ENCODE peak calls at places on chromosomes 12 and 14, in five cellular contexts. One of them, this sample, is unnamed.

GRCh38 chr14:81062816-81063215 is 107.4 kb downstream of the TSHR start:
- DNase-seq in astrocyte of the cerebellum: no peak
- DNase-seq in heart right ventricle: no peak
- DNase-seq in uterus: no peak
- DNase-seq in fibroblast of pulmonary artery: peak
- DNase-seq in this sample: no peak

GRCh38 chr14:22551597-22551982 is 37.4 kb downstream of the DAD1 start:
- DNase-seq in uterus: no peak
- DNase-seq in astrocyte of the cerebellum: no peak
- DNase-seq in heart right ventricle: no peak
- DNase-seq in fibroblast of pulmonary artery: no peak
- DNase-seq in this sample: no peak

GRCh38 chr12:124654666-124655316 is 87.4 kb upstream of the NCOR2 start:
- DNase-seq in uterus: peak
- DNase-seq in astrocyte of the cerebellum: no peak
- DNase-seq in heart right ventricle: peak
- DNase-seq in fibroblast of pulmonary artery: no peak
- DNase-seq in this sample: no peak

GRCh38 chr12:111557271-111558106 is 41.6 kb downstream of the ATXN2 start:
- DNase-seq in uterus: no peak
- DNase-seq in astrocyte of the cerebellum: no peak
- DNase-seq in heart right ventricle: no peak
- DNase-seq in fibroblast of pulmonary artery: peak
- DNase-seq in this sample: no peak

GRCh38 chr12:27577688-27578087 is 53.7 kb downstream of the PPFIBP1 start:
- DNase-seq in uterus: no peak
- DNase-seq in fibroblast of pulmonary artery: no peak
- DNase-seq in astrocyte of the cerebellum: no peak
- DNase-seq in heart right ventricle: no peak
- DNase-seq in this sample: no peak

GRCh38 chr12:109650808-109651207 is 62.8 kb upstream of the FAM222A start:
- DNase-seq in heart right ventricle: no peak
- DNase-seq in fibroblast of pulmonary artery: no peak
- DNase-seq in uterus: no peak
- DNase-seq in astrocyte of the cerebellum: no peak
- DNase-seq in this sample: no peak

GRCh38 chr12:3453266-3453862 is 37.6 kb upstream of the PRMT8 start:
- DNase-seq in uterus: no peak
- DNase-seq in astrocyte of the cerebellum: no peak
- DNase-seq in fibroblast of pulmonary artery: no peak
- DNase-seq in heart right ventricle: no peak
- DNase-seq in this sample: no peak

GRCh38 chr14:102606296-102606695 is 13.8 kb downstream of the RCOR1 start:
- DNase-seq in astrocyte of the cerebellum: no peak
- DNase-seq in fibroblast of pulmonary artery: no peak
- DNase-seq in heart right ventricle: no peak
- DNase-seq in uterus: no peak
- DNase-seq in this sample: no peak

GRCh38 chr12:126899926-126900792 is 1366.8 kb upstream of the TMEM132C start:
- DNase-seq in heart right ventricle: no peak
- DNase-seq in uterus: no peak
- DNase-seq in fibroblast of pulmonary artery: no peak
- DNase-seq in astrocyte of the cerebellum: no peak
- DNase-seq in this sample: no peak

GRCh38 chr14:53355581-53356112 is 202.5 kb upstream of the DDHD1 start:
- DNase-seq in heart right ventricle: no peak
- DNase-seq in uterus: no peak
- DNase-seq in fibroblast of pulmonary artery: peak
- DNase-seq in astrocyte of the cerebellum: peak
- DNase-seq in this sample: peak

GRCh38 chr12:113030875-113031525 is 25.5 kb upstream of the DTX1 start:
- DNase-seq in fibroblast of pulmonary artery: peak
- DNase-seq in uterus: no peak
- DNase-seq in astrocyte of the cerebellum: peak
- DNase-seq in heart right ventricle: no peak
- DNase-seq in this sample: peak

GRCh38 chr14:24710403-24711063 is 76.5 kb upstream of the GZMB start:
- DNase-seq in uterus: peak
- DNase-seq in astrocyte of the cerebellum: peak
- DNase-seq in fibroblast of pulmonary artery: peak
- DNase-seq in heart right ventricle: peak
- DNase-seq in this sample: peak

GRCh38 chr12:26857465-26858176 is 24.6 kb upstream of the ITPR2 start:
- DNase-seq in astrocyte of the cerebellum: no peak
- DNase-seq in uterus: no peak
- DNase-seq in heart right ventricle: no peak
- DNase-seq in fibroblast of pulmonary artery: peak
- DNase-seq in this sample: no peak

GRCh38 chr12:68686595-68687521 is at the start of gene NUP107:
- DNase-seq in fibroblast of pulmonary artery: peak
- DNase-seq in uterus: peak
- DNase-seq in astrocyte of the cerebellum: peak
- DNase-seq in heart right ventricle: peak
- DNase-seq in this sample: peak

GRCh38 chr14:67623114-67623513 is 3.4 kb downstream of the ARG2 start:
- DNase-seq in fibroblast of pulmonary artery: peak
- DNase-seq in heart right ventricle: no peak
- DNase-seq in astrocyte of the cerebellum: peak
- DNase-seq in uterus: no peak
- DNase-seq in this sample: no peak

GRCh38 chr14:101961011-101961721 is 3.2 kb upstream of the DYNC1H1 start:
- DNase-seq in fibroblast of pulmonary artery: peak
- DNase-seq in astrocyte of the cerebellum: peak
- DNase-seq in heart right ventricle: peak
- DNase-seq in uterus: peak
- DNase-seq in this sample: peak

GRCh38 chr12:68832504-68832867 is 24.5 kb downstream of the MDM2 start:
- DNase-seq in astrocyte of the cerebellum: no peak
- DNase-seq in heart right ventricle: no peak
- DNase-seq in uterus: no peak
- DNase-seq in fibroblast of pulmonary artery: no peak
- DNase-seq in this sample: no peak

GRCh38 chr12:106767954-106768501 is 6.5 kb upstream of the RIC8B start:
- DNase-seq in uterus: no peak
- DNase-seq in astrocyte of the cerebellum: peak
- DNase-seq in fibroblast of pulmonary artery: peak
- DNase-seq in heart right ventricle: no peak
- DNase-seq in this sample: no peak

GRCh38 chr14:53615254-53615653 is 341.4 kb downstream of the BMP4 start:
- DNase-seq in astrocyte of the cerebellum: no peak
- DNase-seq in heart right ventricle: no peak
- DNase-seq in fibroblast of pulmonary artery: no peak
- DNase-seq in uterus: no peak
- DNase-seq in this sample: no peak

GRCh38 chr14:85122690-85123089 is 407.3 kb upstream of the FLRT2 start:
- DNase-seq in uterus: no peak
- DNase-seq in heart right ventricle: no peak
- DNase-seq in astrocyte of the cerebellum: peak
- DNase-seq in fibroblast of pulmonary artery: peak
- DNase-seq in this sample: peak

GRCh38 chr12:116982721-116983502 is 72.2 kb downstream of the FBXW8 start:
- DNase-seq in astrocyte of the cerebellum: peak
- DNase-seq in fibroblast of pulmonary artery: peak
- DNase-seq in uterus: no peak
- DNase-seq in heart right ventricle: no peak
- DNase-seq in this sample: no peak

GRCh38 chr14:83384253-83384652 is 1850.6 kb upstream of the SEL1L start:
- DNase-seq in astrocyte of the cerebellum: no peak
- DNase-seq in heart right ventricle: no peak
- DNase-seq in uterus: no peak
- DNase-seq in fibroblast of pulmonary artery: no peak
- DNase-seq in this sample: no peak
- H3K4me3 ChIP-seq in astrocyte of the cerebellum: no peak
- H3K4me3 ChIP-seq in heart right ventricle: no peak
- H3K4me3 ChIP-seq in uterus: no peak
- H3K4me3 ChIP-seq in fibroblast of pulmonary artery: no peak
- H3K4me3 ChIP-seq in this sample: no peak

GRCh38 chr14:33686218-33686617 is 264.7 kb downstream of the EGLN3 start:
- DNase-seq in uterus: no peak
- DNase-seq in fibroblast of pulmonary artery: peak
- DNase-seq in astrocyte of the cerebellum: no peak
- DNase-seq in heart right ventricle: no peak
- DNase-seq in this sample: peak
- H3K4me3 ChIP-seq in uterus: no peak
- H3K4me3 ChIP-seq in fibroblast of pulmonary artery: no peak
- H3K4me3 ChIP-seq in astrocyte of the cerebellum: no peak
- H3K4me3 ChIP-seq in heart right ventricle: no peak
- H3K4me3 ChIP-seq in this sample: no peak

GRCh38 chr12:53049582-53050318 is at the start of gene TNS2:
- DNase-seq in fibroblast of pulmonary artery: peak
- DNase-seq in astrocyte of the cerebellum: no peak
- DNase-seq in heart right ventricle: peak
- DNase-seq in uterus: peak
- DNase-seq in this sample: no peak
- H3K4me3 ChIP-seq in fibroblast of pulmonary artery: peak
- H3K4me3 ChIP-seq in astrocyte of the cerebellum: peak
- H3K4me3 ChIP-seq in heart right ventricle: peak
- H3K4me3 ChIP-seq in uterus: peak
- H3K4me3 ChIP-seq in this sample: peak

GRCh38 chr14:94278732-94279131 is 14.3 kb downstream of the SERPINA10 start:
- DNase-seq in uterus: no peak
- DNase-seq in heart right ventricle: no peak
- DNase-seq in astrocyte of the cerebellum: no peak
- DNase-seq in fibroblast of pulmonary artery: no peak
- DNase-seq in this sample: no peak
- H3K4me3 ChIP-seq in uterus: no peak
- H3K4me3 ChIP-seq in heart right ventricle: no peak
- H3K4me3 ChIP-seq in astrocyte of the cerebellum: no peak
- H3K4me3 ChIP-seq in fibroblast of pulmonary artery: no peak
- H3K4me3 ChIP-seq in this sample: no peak

GRCh38 chr12:70367268-70368141 is 1.4 kb downstream of the KCNMB4 start:
- DNase-seq in uterus: no peak
- DNase-seq in fibroblast of pulmonary artery: peak
- DNase-seq in heart right ventricle: no peak
- DNase-seq in astrocyte of the cerebellum: no peak
- DNase-seq in this sample: no peak

GRCh38 chr12:70366581-70367267 is 634 bp downstream of the KCNMB4 start:
- DNase-seq in heart right ventricle: peak
- DNase-seq in astrocyte of the cerebellum: no peak
- DNase-seq in uterus: peak
- DNase-seq in fibroblast of pulmonary artery: peak
- DNase-seq in this sample: no peak

GRCh38 chr12:70365648-70366518 is at the start of gene KCNMB4:
- DNase-seq in fibroblast of pulmonary artery: peak
- DNase-seq in astrocyte of the cerebellum: no peak
- DNase-seq in heart right ventricle: peak
- DNase-seq in uterus: peak
- DNase-seq in this sample: no peak

GRCh38 chr12:70365398-70365647 is 767 bp upstream of the KCNMB4 start:
- DNase-seq in astrocyte of the cerebellum: no peak
- DNase-seq in heart right ventricle: no peak
- DNase-seq in uterus: peak
- DNase-seq in fibroblast of pulmonary artery: no peak
- DNase-seq in this sample: no peak

DNA sequence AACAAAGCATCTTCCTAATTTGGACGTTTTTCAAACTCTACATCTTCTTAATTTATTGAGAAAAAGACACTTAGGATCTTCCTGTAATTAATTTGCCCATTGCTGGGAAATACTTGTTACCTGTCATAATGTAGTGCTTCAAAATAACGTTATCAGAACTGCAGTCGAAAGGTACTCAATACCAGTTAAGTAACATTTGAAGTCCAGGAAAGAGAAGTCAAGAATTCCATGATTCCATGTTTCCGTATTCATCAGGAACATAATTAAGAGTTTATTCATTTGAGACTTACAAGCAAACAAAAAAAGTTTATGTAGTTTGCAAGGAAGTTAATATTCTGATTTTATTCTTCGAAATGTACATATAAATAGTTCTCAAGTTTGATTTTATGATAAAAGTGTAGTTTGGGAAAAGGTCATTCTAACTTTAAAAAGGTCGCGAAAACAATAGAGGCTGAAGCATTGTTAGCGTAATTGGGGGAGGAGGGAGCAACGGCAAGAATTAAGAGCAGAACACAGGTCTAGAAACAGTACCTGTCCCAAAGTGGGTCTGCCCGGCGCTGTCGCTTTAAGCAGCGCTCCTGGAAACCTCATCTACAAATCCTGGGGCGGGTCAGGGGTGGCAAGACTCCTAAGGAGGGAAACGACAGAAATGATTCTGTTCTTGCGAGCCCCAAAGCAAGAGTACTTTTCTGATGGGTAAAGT is 1.2 kb upstream of the KCNMB4 start:
- DNase-seq in fibroblast of pulmonary artery: no peak
- DNase-seq in uterus: no peak
- DNase-seq in heart right ventricle: no peak
- DNase-seq in astrocyte of the cerebellum: no peak
- DNase-seq in this sample: no peak
- H3K4me3 ChIP-seq in fibroblast of pulmonary artery: peak
- H3K4me3 ChIP-seq in uterus: no peak
- H3K4me3 ChIP-seq in heart right ventricle: peak
- H3K4me3 ChIP-seq in astrocyte of the cerebellum: no peak
- H3K4me3 ChIP-seq in this sample: peak

GRCh38 chr12:95215925-95216324 is 1.3 kb downstream of the FGD6 start:
- DNase-seq in fibroblast of pulmonary artery: peak
- DNase-seq in uterus: no peak
- DNase-seq in heart right ventricle: no peak
- DNase-seq in astrocyte of the cerebellum: peak
- DNase-seq in this sample: no peak

GRCh38 chr12:95212576-95212975 is 4.7 kb downstream of the FGD6 start:
- DNase-seq in fibroblast of pulmonary artery: peak
- DNase-seq in uterus: no peak
- DNase-seq in astrocyte of the cerebellum: no peak
- DNase-seq in heart right ventricle: no peak
- DNase-seq in this sample: no peak

GRCh38 chr12:95214466-95214865 is 2.8 kb downstream of the FGD6 start:
- DNase-seq in heart right ventricle: no peak
- DNase-seq in fibroblast of pulmonary artery: no peak
- DNase-seq in uterus: no peak
- DNase-seq in astrocyte of the cerebellum: no peak
- DNase-seq in this sample: no peak

GRCh38 chr12:95213119-95213518 is 4.1 kb downstream of the FGD6 start:
- DNase-seq in fibroblast of pulmonary artery: no peak
- DNase-seq in astrocyte of the cerebellum: no peak
- DNase-seq in uterus: no peak
- DNase-seq in heart right ventricle: no peak
- DNase-seq in this sample: no peak

GRCh38 chr12:95213928-95214327 is 3.3 kb downstream of the FGD6 start:
- DNase-seq in heart right ventricle: no peak
- DNase-seq in uterus: no peak
- DNase-seq in fibroblast of pulmonary artery: no peak
- DNase-seq in astrocyte of the cerebellum: no peak
- DNase-seq in this sample: no peak
- H3K4me3 ChIP-seq in heart right ventricle: no peak
- H3K4me3 ChIP-seq in uterus: no peak
- H3K4me3 ChIP-seq in fibroblast of pulmonary artery: no peak
- H3K4me3 ChIP-seq in astrocyte of the cerebellum: no peak
- H3K4me3 ChIP-seq in this sample: no peak

This sample was measured in HFF-Myc.